ENCODE peak calls at places on chromosomes 6 and 20, in six cellular contexts. V is stimulated activated CD8-positive, alpha-beta memory T cell treated with anti-CD3 and anti-CD28 coated beads, Interleukin-12 subunit alpha, Interleukin-12 subunit beta, amount 100 ng/mL, for 4 hours; C is NCI-H748 treated with DMSO at 0.1 percent for 48 hours; D is neural crest cell; F is iris pigment epithelial cell; M is NCI-H510A. A is an unnamed sample.

GRCh38 chr20:371755-372542 is 8.6 kb upstream of the TRIB3 start:
- DNase-seq in V (no peak), C (no peak), D (no peak), F (peak; percentile 94), M (no peak), A (peak; percentile 48)

GRCh38 chr6:125586605-125587004 is 162.8 kb upstream of the HEY2 start:
- DNase-seq in V (no peak), C (no peak), D (no peak), F (no peak), M (no peak), A (no peak)

GRCh38 chr20:62659488-62659887 is 17.2 kb downstream of the SLCO4A1 start:
- DNase-seq in V (no peak), C (no peak), D (no peak), F (no peak), M (no peak), A (no peak)

GRCh38 chr20:9581509-9581908 is 67.1 kb downstream of the LAMP5 start:
- DNase-seq in V (no peak), C (peak; percentile 33), D (no peak), F (no peak), M (no peak), A (no peak)

GRCh38 chr20:22931653-22932052 is 103.5 kb upstream of the SSTR4 start:
- DNase-seq in V (no peak), C (no peak), D (no peak), F (no peak), M (no peak), A (no peak)

GRCh38 chr20:53660078-53660909 is 66.7 kb upstream of the ZNF217 start:
- DNase-seq in V (peak; percentile 22), C (no peak), D (no peak), F (no peak), M (no peak), A (no peak)

GRCh38 chr20:38730989-38731737 is 6.9 kb downstream of the SLC32A1 start:
- DNase-seq in V (peak; percentile 51), C (peak; percentile 7), D (peak; percentile 74), F (peak; percentile 50), M (peak; percentile 65), A (peak; percentile 89)

GRCh38 chr6:170416959-170417606 is 110.5 kb downstream of the FAM120B start:
- DNase-seq in V (no peak), C (no peak), D (no peak), F (no peak), M (no peak), A (no peak)

GRCh38 chr6:164296411-164296810 is 881.9 kb downstream of the QKI start:
- DNase-seq in V (no peak), C (no peak), D (no peak), F (no peak), M (no peak), A (no peak)

GRCh38 chr20:41632896-41633295 is 14.7 kb upstream of the CHD6 start:
- DNase-seq in V (no peak), C (no peak), D (no peak), F (peak; percentile 76), M (no peak), A (no peak)

GRCh38 chr6:78580923-78581322 is 286.4 kb upstream of the IRAK1BP1 start:
- DNase-seq in V (no peak), C (peak; percentile 64), D (no peak), F (no peak), M (no peak), A (no peak)

A was measured in D341Med.